ENCODE peak calls at places on chromosomes 5 and 9, in nine cellular contexts. E, G, T, B, C, R, V, L and H are unnamed samples.

GRCh38 chr9:133485531-133486260 is 6.8 kb upstream of the SLC2A6 start:
- DNase-seq in L (no peak), R (no peak), G (no peak), V (no peak), T (no peak), B (peak; percentile 82), C (no peak), E (no peak), H (peak; percentile 75)

GRCh38 chr9:89848060-89849040 is 243.5 kb downstream of the GADD45G start:
- DNase-seq in G (no peak), L (no peak), R (no peak), E (no peak), V (no peak), B (no peak), C (no peak), T (no peak), H (no peak)

GRCh38 chr5:33556330-33557328 is 115.9 kb downstream of the TARS1 start:
- DNase-seq in G (no peak), L (no peak), E (peak; percentile 5), V (no peak), T (no peak), R (no peak), B (peak; percentile 56), C (no peak), H (no peak)

GRCh38 chr5:131610198-131611063 is 24.6 kb downstream of the RAPGEF6 start:
- DNase-seq in B (peak; percentile 7), E (peak; percentile 42), C (peak; percentile 13), V (peak; percentile 49), T (no peak), R (no peak), L (no peak), G (no peak), H (no peak)

GRCh38 chr5:97418472-97418871 is 235.4 kb upstream of the RIOK2 start:
- DNase-seq in B (no peak), E (no peak), T (no peak), L (no peak), R (no peak), C (no peak), G (no peak), V (no peak), H (no peak)

GRCh38 chr9:113922160-113922559 is 46.1 kb downstream of the ZNF618 start:
- DNase-seq in G (no peak), B (no peak), C (no peak), R (no peak), V (no peak), L (no peak), T (no peak), E (no peak), H (no peak)

GRCh38 chr5:33588654-33589372 is 148.0 kb downstream of the TARS1 start:
- DNase-seq in G (no peak), V (no peak), E (peak; percentile 26), L (peak; percentile 11), C (peak; percentile 46), B (peak; percentile 57), R (peak; percentile 43), T (no peak), H (no peak)

GRCh38 chr5:140567871-140568270 is 3.2 kb downstream of the SLC35A4 start:
- DNase-seq in L (no peak), B (no peak), E (no peak), G (no peak), C (no peak), T (no peak), V (no peak), R (no peak), H (no peak)

GRCh38 chr5:85472749-85473148 is 1088.1 kb upstream of the EDIL3 start:
- DNase-seq in T (no peak), G (no peak), E (no peak), V (no peak), B (no peak), C (no peak), L (no peak), R (no peak), H (no peak)

GRCh38 chr5:39200081-39200480 is 19.3 kb downstream of the FYB1 start:
- DNase-seq in V (no peak), T (no peak), E (no peak), R (no peak), G (no peak), L (no peak), C (no peak), B (no peak), H (no peak)

GRCh38 chr5:41637424-41637823 is 127.0 kb upstream of the PLCXD3 start:
- DNase-seq in R (no peak), G (no peak), B (no peak), V (no peak), T (no peak), C (no peak), E (no peak), L (no peak), H (no peak)